ENCODE peak calls at places on chromosomes 6 and 20, in eight cellular contexts. V, J, C, F, D, K, E and N are unnamed samples.

GRCh38 chr6:5728726-5729434 is 277.8 kb downstream of the NRN1 start:
- DNase-seq in C (no peak), J (peak; percentile 58), K (no peak), D (no peak), E (no peak), F (no peak), V (no peak), N (no peak)

GRCh38 chr6:105211831-105212230 is 32.0 kb upstream of the POPDC3 start:
- DNase-seq in F (no peak), J (no peak), V (no peak), C (no peak), K (no peak), D (peak; percentile 18), E (no peak), N (no peak)

GRCh38 chr6:109397020-109397419 is 14.8 kb upstream of the CD164 start:
- DNase-seq in K (no peak), F (no peak), D (peak; percentile 27), V (no peak), C (no peak), J (no peak), E (no peak), N (no peak)

GRCh38 chr20:23331951-23332350 is 18.6 kb upstream of the NXT1 start:
- DNase-seq in E (no peak), V (no peak), C (no peak), D (no peak), K (no peak), F (no peak), J (no peak), N (no peak)

GRCh38 chr6:83758533-83758932 is 49.6 kb upstream of the SNAP91 start:
- DNase-seq in F (no peak), K (no peak), E (no peak), V (no peak), J (no peak), D (no peak), C (no peak), N (no peak)

GRCh38 chr6:39189915-39190544 is 39.2 kb downstream of the KCNK5 start:
- DNase-seq in K (peak; percentile 31), J (peak; percentile 70), F (no peak), E (no peak), C (no peak), D (peak; percentile 50), V (peak; percentile 40), N (no peak)

GRCh38 chr6:142833054-142833453 is 111.9 kb downstream of the HIVEP2 start:
- DNase-seq in C (no peak), F (no peak), J (no peak), E (no peak), K (no peak), D (peak; percentile 48), V (no peak), N (no peak)

GRCh38 chr6:108643184-108643583 is 82.5 kb downstream of the FOXO3 start:
- DNase-seq in J (no peak), K (no peak), F (no peak), E (no peak), C (no peak), V (no peak), D (no peak), N (no peak)

GRCh38 chr6:41512146-41512701 is 34.0 kb upstream of the FOXP4 start:
- DNase-seq in D (no peak), F (no peak), V (no peak), J (no peak), C (no peak), K (no peak), E (no peak), N (no peak)

GRCh38 chr6:18324708-18325047 is 60.3 kb upstream of the DEK start:
- DNase-seq in J (no peak), F (no peak), E (no peak), C (no peak), K (no peak), V (no peak), D (no peak), N (no peak)

GRCh38 chr20:8304124-8304800 is 172.2 kb downstream of the PLCB1 start:
- DNase-seq in K (no peak), D (no peak), E (no peak), F (no peak), J (no peak), V (no peak), C (no peak), N (no peak)

GRCh38 chr6:70371454-70372105 is 41.7 kb upstream of the FAM135A start:
- DNase-seq in E (no peak), D (peak; percentile 45), J (no peak), F (no peak), K (no peak), C (peak; percentile 56), V (peak; percentile 70), N (peak; percentile 50)

GRCh38 chr6:129432738-129433137 is 277.2 kb downstream of the ARHGAP18 start:
- DNase-seq in F (no peak), C (no peak), K (no peak), E (no peak), D (no peak), J (no peak), V (peak; percentile 19), N (no peak)

GRCh38 chr6:142395768-142396231 is 94.0 kb downstream of the ADGRG6 start:
- DNase-seq in F (no peak), V (no peak), D (no peak), C (peak; percentile 86), E (no peak), K (no peak), J (no peak), N (peak; percentile 87)

GRCh38 chr20:6277661-6278060 is 154.8 kb upstream of the FERMT1 start:
- DNase-seq in C (no peak), D (no peak), J (no peak), K (no peak), F (no peak), V (no peak), E (no peak), N (no peak)

GRCh38 chr20:62002882-62003480 is 62.7 kb downstream of the TAF4 start:
- DNase-seq in C (no peak), K (no peak), E (no peak), V (peak; percentile 51), D (no peak), F (peak; percentile 72), J (no peak), N (no peak)

GRCh38 chr6:166588691-166589333 is 2.3 kb upstream of the RAMACL start:
- DNase-seq in V (no peak), C (no peak), K (no peak), D (no peak), F (no peak), J (no peak), E (no peak), N (no peak)

GRCh38 chr6:105608393-105608705 is 205.5 kb upstream of the PREP start:
- DNase-seq in E (no peak), V (no peak), J (no peak), C (no peak), D (no peak), F (no peak), K (no peak), N (no peak)

GRCh38 chr6:26311012-26311384 is 54.0 kb upstream of the BTN3A2 start:
- DNase-seq in E (peak; percentile 21), J (no peak), K (no peak), D (no peak), V (peak; percentile 38), C (peak; percentile 47), F (no peak), N (no peak)

GRCh38 chr20:30487947-30488926 is 769.2 kb upstream of the DEFB115 start:
- DNase-seq in F (no peak), C (no peak), D (no peak), J (no peak), V (no peak), E (no peak), K (no peak), N (no peak)

GRCh38 chr20:37463726-37464125 is 57.3 kb upstream of the NNAT start:
- DNase-seq in V (no peak), E (no peak), D (no peak), K (no peak), F (no peak), C (no peak), J (no peak), N (no peak)

GRCh38 chr6:38110407-38111025 is 291.0 kb downstream of the ZFAND3 start:
- DNase-seq in E (no peak), C (no peak), D (no peak), V (no peak), K (no peak), J (no peak), F (no peak), N (no peak)

GRCh38 chr6:74420221-74420620 is 724.2 kb downstream of the CD109 start:
- DNase-seq in K (no peak), C (no peak), F (no peak), J (no peak), E (no peak), V (peak; percentile 15), D (no peak), N (no peak)

GRCh38 chr6:56808871-56809359 is 146.0 kb upstream of the BEND6 start:
- DNase-seq in F (no peak), D (no peak), C (no peak), E (no peak), J (no peak), K (no peak), V (no peak), N (no peak)

GRCh38 chr6:168162366-168162765 is 83.4 kb upstream of the FRMD1 start:
- DNase-seq in V (no peak), F (no peak), E (no peak), C (no peak), J (no peak), K (no peak), D (no peak), N (no peak)

GRCh38 chr6:7425808-7426190 is 36.2 kb downstream of the RIOK1 start:
- DNase-seq in F (no peak), K (no peak), J (no peak), E (no peak), C (no peak), D (no peak), V (no peak), N (no peak)

GRCh38 chr6:83853178-83853967 is at the start of gene RIPPLY2:
- DNase-seq in J (no peak), F (no peak), D (peak; percentile 25), K (peak; percentile 45), V (no peak), C (no peak), E (no peak), N (no peak)

GRCh38 chr6:44715188-44715587 is 327.7 kb downstream of the CDC5L start:
- DNase-seq in E (no peak), C (no peak), J (no peak), V (no peak), D (no peak), F (no peak), K (no peak), N (no peak)

GRCh38 chr20:52200870-52201269 is 9.3 kb upstream of the ZFP64 start:
- DNase-seq in D (no peak), E (no peak), K (no peak), C (no peak), F (no peak), V (no peak), J (no peak), N (no peak)

GRCh38 chr6:147624946-147625515 is 116.5 kb downstream of the SAMD5 start:
- DNase-seq in C (no peak), F (no peak), J (no peak), V (no peak), D (no peak), E (no peak), K (no peak), N (no peak)

GRCh38 chr20:35215066-35215956 is 11.2 kb upstream of the MMP24 start:
- DNase-seq in C (no peak), V (peak; percentile 61), E (no peak), J (no peak), F (no peak), D (no peak), K (no peak), N (no peak)

GRCh38 chr6:144310761-144311160 is 25.6 kb downstream of the UTRN start:
- DNase-seq in V (no peak), D (no peak), C (no peak), K (no peak), J (no peak), E (no peak), F (no peak), N (no peak)

GRCh38 chr6:118650500-118651281 is 700 bp downstream of the CEP85L start:
- DNase-seq in F (peak; percentile 59), C (peak; percentile 53), D (peak; percentile 66), K (peak; percentile 48), V (no peak), J (peak; percentile 35), E (peak; percentile 36), N (peak; percentile 45)

GRCh38 chr6:22071655-22072054 is 225.2 kb downstream of the PRL start:
- DNase-seq in V (no peak), J (no peak), C (no peak), D (peak; percentile 55), K (peak; percentile 9), F (no peak), E (no peak), N (no peak)